ENCODE peak calls at places on chromosomes 5 and 9, in six cellular contexts. A is IMR-90; J is CD8-positive, alpha-beta T cell; T is adrenal gland; C is K562; I is upper lobe of right lung. Y is an unnamed sample. For H3K9me3, the result is how much of the 10 kb centered on the place peaks cover.

GRCh38 chr5:34563951-34564705 is 92.0 kb upstream of the RAI14 start:
- DNase-seq in A (peak), J (no peak), T (peak), C (no peak), I (no peak), Y (no peak)

GRCh38 chr9:87080512-87081225 is 133.4 kb upstream of the GAS1 start:
- DNase-seq in A (no peak), J (no peak), T (no peak), C (no peak), I (no peak), Y (peak)

GRCh38 chr9:91992636-91993035 is 42.6 kb upstream of the ROR2 start:
- DNase-seq in A (peak), J (no peak), T (no peak), C (peak), I (no peak), Y (no peak)

GRCh38 chr5:130963798-130964197 is 201.3 kb downstream of the HINT1 start:
- DNase-seq in A (no peak), J (no peak), T (no peak), C (no peak), I (no peak), Y (no peak)

GRCh38 chr5:144328980-144329379 is 158.3 kb downstream of the KCTD16 start:
- DNase-seq in A (no peak), J (no peak), T (no peak), C (no peak), I (no peak), Y (no peak)

GRCh38 chr5:107393846-107394245 is 276.9 kb downstream of the EFNA5 start:
- DNase-seq in A (no peak), J (no peak), T (no peak), C (no peak), I (no peak), Y (no peak)

GRCh38 chr9:134475051-134475790 is 149.0 kb downstream of the RXRA start:
- DNase-seq in A (peak), J (peak), T (peak), C (no peak), I (no peak), Y (peak)

GRCh38 chr9:4298255-4299005 is 1.4 kb downstream of the GLIS3 start:
- DNase-seq in A (peak), J (peak), T (no peak), C (no peak), I (peak), Y (no peak)

GRCh38 chr9:136087741-136088480 is 7.2 kb downstream of the NACC2 start:
- DNase-seq in A (no peak), J (no peak), T (no peak), C (no peak), I (peak), Y (peak)

GRCh38 chr5:136620016-136620419 is 254.7 kb upstream of the TRPC7 start:
- DNase-seq in A (peak), J (no peak), T (no peak), C (no peak), I (no peak), Y (no peak)

GRCh38 chr5:144236479-144236878 is 65.8 kb downstream of the KCTD16 start:
- DNase-seq in A (no peak), J (no peak), T (no peak), C (no peak), I (no peak), Y (no peak)

GRCh38 chr9:111161015-111161415 is 122.7 kb upstream of the LPAR1 start:
- DNase-seq in A (peak), J (no peak), T (no peak), C (no peak), I (no peak), Y (no peak)

GRCh38 chr9:81656004-81656403 is 33.3 kb downstream of the TLE1 start:
- DNase-seq in A (no peak), J (no peak), T (peak), C (no peak), I (no peak), Y (no peak)

GRCh38 chr9:98599566-98599965 is 109.2 kb downstream of the GABBR2 start:
- DNase-seq in A (no peak), J (no peak), T (no peak), C (no peak), I (no peak), Y (no peak)

GRCh38 chr5:84682531-84682930 is 297.9 kb upstream of the EDIL3 start:
- DNase-seq in A (no peak), J (no peak), T (no peak), C (no peak), I (no peak), Y (no peak)

GRCh38 chr5:140524003-140524402 is 23.5 kb upstream of the EIF4EBP3 start:
- DNase-seq in A (no peak), J (no peak), T (no peak), C (no peak), I (no peak), Y (no peak)

GRCh38 chr5:106189121-106189809 is 1481.5 kb downstream of the EFNA5 start:
- DNase-seq in A (no peak), J (no peak), T (no peak), C (no peak), I (no peak), Y (no peak)

GRCh38 chr5:14185336-14186131 is 42.4 kb downstream of the TRIO start:
- DNase-seq in A (peak), J (no peak), T (no peak), C (no peak), I (no peak), Y (peak)

GRCh38 chr5:32709789-32710334 is 1.3 kb upstream of the NPR3 start:
- DNase-seq in A (peak), J (peak), T (peak), C (peak), I (peak), Y (peak)

GRCh38 chr5:134738963-134739661 is 764 bp downstream of the CAMLG start:
- DNase-seq in A (peak), J (peak), T (peak), C (peak), I (peak), Y (peak)

GRCh38 chr5:135217669-135218485 is 181.2 kb downstream of the MACROH2A1 start:
- DNase-seq in A (no peak), J (no peak), T (peak), C (peak), I (peak), Y (no peak)

GRCh38 chr5:157956271-157956885 is 97.4 kb upstream of the CLINT1 start:
- DNase-seq in A (no peak), J (no peak), T (no peak), C (no peak), I (no peak), Y (peak)

GRCh38 chr5:169811023-169811422 is 169.3 kb downstream of the INSYN2B start:
- DNase-seq in A (no peak), J (no peak), T (no peak), C (no peak), I (no peak), Y (no peak)

GRCh38 chr9:136172412-136173079 is 32.4 kb downstream of the LHX3 start:
- DNase-seq in A (no peak), J (no peak), T (no peak), C (no peak), I (no peak), Y (no peak)

GRCh38 chr9:100473271-100474081 is 527 bp downstream of the TMEFF1 start:
- DNase-seq in A (peak), J (peak), T (no peak), C (peak), I (peak), Y (peak)

GRCh38 chr9:4553951-4554381 is 63.7 kb downstream of the SLC1A1 start:
- DNase-seq in A (peak), J (no peak), T (no peak), C (no peak), I (no peak), Y (no peak)

GRCh38 chr9:13267743-13268142 is 11.7 kb downstream of the MPDZ start:
- DNase-seq in A (peak), J (no peak), T (no peak), C (no peak), I (no peak), Y (no peak)

GRCh38 chr9:87085073-87085472 is 137.8 kb upstream of the GAS1 start:
- DNase-seq in A (no peak), J (no peak), T (no peak), C (no peak), I (no peak), Y (no peak)

GRCh38 chr9:136075881-136076678 is 19.0 kb downstream of the NACC2 start:
- DNase-seq in A (no peak), J (no peak), T (no peak), C (no peak), I (peak), Y (no peak)

GRCh38 chr5:132877938-132878337 is 4.5 kb downstream of the LEAP2 start:
- DNase-seq in A (peak), J (no peak), T (no peak), C (no peak), I (no peak), Y (peak)

GRCh38 chr5:88045931-88046461 is 222.6 kb downstream of the TMEM161B start:
- DNase-seq in A (no peak), J (no peak), T (no peak), C (no peak), I (no peak), Y (no peak)

GRCh38 chr9:130172858-130173461 is 756 bp downstream of the NCS1 start:
- DNase-seq in A (no peak), J (peak), T (peak), C (no peak), I (no peak), Y (peak)

GRCh38 chr9:113581865-113582697 is 118.6 kb downstream of the RGS3 start:
- DNase-seq in A (peak), J (peak), T (peak), C (no peak), I (peak), Y (peak)
- TF ChIP-seq CTCF in A (peak), J (peak), T (peak), C (no peak), I (peak), Y (peak)

GRCh38 chr9:96680812-96681499 is 25.8 kb upstream of the PRXL2C start:
- DNase-seq in A (no peak), J (no peak), T (no peak), C (peak), I (no peak), Y (no peak)

GRCh38 chr9:96688215-96688614 is 33.1 kb upstream of the PRXL2C start:
- DNase-seq in A (no peak), J (no peak), T (no peak), C (no peak), I (no peak), Y (no peak)

GRCh38 chr9:96691326-96691725 is 36.2 kb upstream of the PRXL2C start:
- DNase-seq in A (no peak), J (no peak), T (no peak), C (no peak), I (no peak), Y (no peak)

GRCh38 chr9:96688745-96689464 is 33.8 kb upstream of the PRXL2C start:
- DNase-seq in A (no peak), J (no peak), T (no peak), C (no peak), I (no peak), Y (no peak)

GRCh38 chr9:96686638-96687335 is 31.7 kb upstream of the PRXL2C start:
- DNase-seq in A (peak), J (peak), T (peak), C (no peak), I (peak), Y (peak)
- H3K4me3 ChIP-seq in A (peak), J (peak), T (no peak), C (no peak), I (peak), Y (no peak)

GRCh38 chr9:116219686-116220085 is 66.1 kb downstream of the PAPPA start:
- DNase-seq in A (no peak), J (no peak), T (no peak), C (no peak), I (no peak), Y (peak)

GRCh38 chr9:116218399-116218798 is 64.8 kb downstream of the PAPPA start:
- DNase-seq in A (no peak), J (no peak), T (no peak), C (no peak), I (no peak), Y (no peak)

DNA sequence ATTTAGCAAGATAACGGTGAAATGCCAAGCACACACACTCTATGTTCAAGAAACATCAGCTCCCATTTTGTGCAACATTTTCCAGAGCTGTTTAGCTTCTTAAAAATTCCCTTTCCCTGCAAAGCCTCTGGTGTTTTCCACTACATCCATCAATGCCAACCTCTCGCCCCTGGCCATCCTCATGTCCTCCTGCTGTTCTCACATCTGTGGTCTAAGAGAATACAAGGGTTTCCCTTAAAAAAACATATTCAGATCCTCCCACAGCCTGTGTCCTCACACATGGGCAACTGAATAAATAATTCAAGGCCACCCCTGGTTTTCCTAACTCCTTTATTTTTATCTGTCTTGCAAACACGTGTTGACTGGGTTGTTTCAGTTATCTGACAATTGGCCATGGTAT is 70.3 kb downstream of the PAPPA start:
- DNase-seq in A (peak), J (no peak), T (no peak), C (no peak), I (no peak), Y (no peak)
- H3K9me3 ChIP-seq in A (under half), J (under half), T (under half), C (under half), I (under half), Y (under half)

DNA sequence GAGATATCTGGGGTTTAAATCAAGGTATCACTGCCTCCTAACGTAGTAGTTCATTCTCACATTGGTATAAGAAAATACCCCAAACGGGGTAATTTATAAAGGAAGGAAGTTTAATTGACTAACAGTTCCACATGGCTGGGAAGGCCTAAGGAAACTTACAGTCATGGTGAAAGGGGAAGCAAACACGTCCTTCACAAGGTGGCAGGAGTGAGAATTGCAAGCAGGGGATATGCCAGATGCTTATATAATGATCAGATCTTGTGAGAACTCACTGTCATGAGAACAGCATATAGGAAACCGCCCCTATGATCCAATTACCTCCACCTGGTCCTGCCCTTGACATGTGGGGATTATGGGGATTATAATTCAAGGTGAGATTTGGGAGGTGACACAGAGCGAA is 1280.2 kb upstream of the C9orf72 start:
- DNase-seq in A (no peak), J (no peak), T (no peak), C (no peak), I (no peak), Y (no peak)
- TF ChIP-seq CTCF in A (no peak), J (no peak), T (no peak), C (no peak), I (no peak), Y (no peak)

Y was measured in BE2C.